ENCODE peak calls at places on chromosome 20, in five cellular contexts. N is psoas muscle, F is IMR-90, G is bronchial epithelial cell, B is transverse colon. Y is an unnamed sample.

GRCh38 chr20:25288291-25289181 is 40.7 kb downstream of the PYGB start:
- DNase-seq in N (no peak), F (no peak), G (no peak), B (peak; percentile 55), Y (peak; percentile 81)

GRCh38 chr20:43590036-43590391 is 723 bp upstream of the IFT52 start:
- DNase-seq in N (no peak), F (no peak), G (no peak), B (peak; percentile 21), Y (peak; percentile 45)

GRCh38 chr20:2108987-2109386 is 7.4 kb downstream of the STK35 start:
- DNase-seq in N (no peak), F (peak; percentile 80), G (peak; percentile 90), B (no peak), Y (no peak)

GRCh38 chr20:3712279-3712873 is at the start of gene SIGLEC1:
- DNase-seq in N (peak; percentile 61), F (no peak), G (no peak), B (peak; percentile 54), Y (no peak)

GRCh38 chr20:25437153-25437581 is 29.7 kb downstream of the GINS1 start:
- DNase-seq in N (no peak), F (peak; percentile 40), G (peak; percentile 28), B (no peak), Y (no peak)

GRCh38 chr20:50562262-50562701 is 52.1 kb downstream of the PTPN1 start:
- DNase-seq in N (peak; percentile 60), F (no peak), G (no peak), B (no peak), Y (no peak)

GRCh38 chr20:53713328-53714056 is 119.9 kb upstream of the ZNF217 start:
- DNase-seq in N (no peak), F (no peak), G (no peak), B (no peak), Y (no peak)

GRCh38 chr20:36098364-36098763 is 56.2 kb upstream of the EPB41L1 start:
- DNase-seq in N (no peak), F (peak; percentile 40), G (peak; percentile 44), B (peak; percentile 67), Y (no peak)

GRCh38 chr20:54091120-54091480 is 20.7 kb upstream of the BCAS1 start:
- DNase-seq in N (no peak), F (no peak), G (no peak), B (no peak), Y (no peak)

GRCh38 chr20:40663991-40664880 is 24.8 kb downstream of the MAFB start:
- DNase-seq in N (no peak), F (no peak), G (peak; percentile 16), B (no peak), Y (no peak)

GRCh38 chr20:47506850-47507249 is 5.2 kb downstream of the NCOA3 start:
- DNase-seq in N (no peak), F (no peak), G (no peak), B (no peak), Y (no peak)

GRCh38 chr20:25623225-25623735 is 534 bp downstream of the NANP start:
- DNase-seq in N (peak; percentile 43), F (peak; percentile 24), G (no peak), B (peak; percentile 51), Y (peak; percentile 45)

GRCh38 chr20:58636396-58636982 is 14.6 kb upstream of the STX16 start:
- DNase-seq in N (no peak), F (no peak), G (no peak), B (no peak), Y (no peak)

GRCh38 chr20:6956574-6956973 is 189.1 kb downstream of the BMP2 start:
- DNase-seq in N (no peak), F (no peak), G (peak; percentile 96), B (no peak), Y (no peak)

GRCh38 chr20:23413862-23414422 is 7.3 kb downstream of the NAPB start:
- DNase-seq in N (no peak), F (no peak), G (no peak), B (no peak), Y (no peak)

GRCh38 chr20:35660122-35660937 is 4.4 kb downstream of the CPNE1 start:
- DNase-seq in N (no peak), F (no peak), G (no peak), B (no peak), Y (no peak)

GRCh38 chr20:47493175-47493953 is 8.3 kb upstream of the NCOA3 start:
- DNase-seq in N (peak; percentile 83), F (peak; percentile 63), G (peak; percentile 84), B (peak; percentile 93), Y (no peak)

GRCh38 chr20:41287327-41287726 is 30.2 kb downstream of the ZHX3 start:
- DNase-seq in N (no peak), F (peak; percentile 97), G (peak; percentile 96), B (no peak), Y (no peak)

GRCh38 chr20:22545045-22545444 is 39.3 kb downstream of the FOXA2 start:
- DNase-seq in N (no peak), F (no peak), G (no peak), B (no peak), Y (no peak)

GRCh38 chr20:61839912-61840441 is 225.7 kb downstream of the TAF4 start:
- DNase-seq in N (no peak), F (no peak), G (no peak), B (no peak), Y (no peak)

GRCh38 chr20:45052698-45053440 is 48.1 kb downstream of the KCNS1 start:
- DNase-seq in N (no peak), F (peak; percentile 81), G (no peak), B (no peak), Y (peak; percentile 27)

GRCh38 chr20:15362849-15363248 is 1025.4 kb upstream of the FLRT3 start:
- DNase-seq in N (no peak), F (no peak), G (no peak), B (no peak), Y (no peak)

GRCh38 chr20:33024263-33024601 is 7.2 kb upstream of the BPIFB6 start:
- DNase-seq in N (no peak), F (no peak), G (no peak), B (no peak), Y (no peak)

GRCh38 chr20:35273449-35274171 is 4.3 kb downstream of the MMP24OS start:
- DNase-seq in N (no peak), F (no peak), G (no peak), B (no peak), Y (no peak)

GRCh38 chr20:33663161-33664084 is 1.3 kb downstream of the C20orf144 start:
- DNase-seq in N (peak; percentile 85), F (peak; percentile 60), G (peak; percentile 49), B (peak; percentile 89), Y (peak; percentile 91)

GRCh38 chr20:58470336-58470978 is 44.7 kb downstream of the APCDD1L start:
- DNase-seq in N (no peak), F (no peak), G (no peak), B (no peak), Y (no peak)

GRCh38 chr20:36117638-36118037 is 36.9 kb upstream of the EPB41L1 start:
- DNase-seq in N (no peak), F (no peak), G (no peak), B (no peak), Y (no peak)

GRCh38 chr20:33561981-33562601 is 72.2 kb downstream of the CBFA2T2 start:
- DNase-seq in N (peak; percentile 57), F (peak; percentile 95), G (peak; percentile 94), B (peak; percentile 88), Y (no peak)

GRCh38 chr20:24998631-24999445 is 6.3 kb upstream of the APMAP start:
- DNase-seq in N (no peak), F (peak; percentile 4), G (no peak), B (peak; percentile 6), Y (no peak)

GRCh38 chr20:47228654-47229053 is 127.8 kb downstream of the ZMYND8 start:
- DNase-seq in N (no peak), F (no peak), G (no peak), B (no peak), Y (no peak)

GRCh38 chr20:843908-844307 is 10.4 kb downstream of the FAM110A start:
- DNase-seq in N (no peak), F (no peak), G (peak; percentile 64), B (peak; percentile 47), Y (no peak)

GRCh38 chr20:31758521-31758920 is 19.4 kb downstream of the TPX2 start:
- DNase-seq in N (no peak), F (peak; percentile 35), G (no peak), B (no peak), Y (no peak)

GRCh38 chr20:5145365-5146301 is 18.8 kb downstream of the CDS2 start:
- DNase-seq in N (no peak), F (no peak), G (no peak), B (no peak), Y (no peak)

GRCh38 chr20:5149892-5150225 is 23.1 kb downstream of the CDS2 start:
- DNase-seq in N (no peak), F (no peak), G (no peak), B (no peak), Y (no peak)

GRCh38 chr20:5146302-5146653 is 19.5 kb downstream of the CDS2 start:
- DNase-seq in N (no peak), F (no peak), G (no peak), B (no peak), Y (no peak)

GRCh38 chr20:5148581-5148980 is 21.8 kb downstream of the CDS2 start:
- DNase-seq in N (no peak), F (no peak), G (no peak), B (no peak), Y (no peak)

GRCh38 chr20:5147193-5147592 is 20.4 kb downstream of the CDS2 start:
- DNase-seq in N (no peak), F (no peak), G (no peak), B (no peak), Y (no peak)
- TF ChIP-seq CTCF in N (no peak), F (no peak), G (no peak), B (no peak), Y (no peak)

GRCh38 chr20:37365760-37366638 is 20.1 kb downstream of the SRC start:
- DNase-seq in N (no peak), F (no peak), G (no peak), B (no peak), Y (no peak)
- TF ChIP-seq CTCF in N (no peak), F (no peak), G (no peak), B (no peak), Y (no peak)

GRCh38 chr20:19688031-19688806 is 69.8 kb upstream of the RIN2 start:
- DNase-seq in N (peak; percentile 76), F (peak; percentile 92), G (peak; percentile 90), B (peak; percentile 78), Y (no peak)
- TF ChIP-seq CTCF in N (peak; percentile 75), F (peak; percentile 77), G (peak; percentile 80), B (peak; percentile 72), Y (peak; percentile 4)

DNA sequence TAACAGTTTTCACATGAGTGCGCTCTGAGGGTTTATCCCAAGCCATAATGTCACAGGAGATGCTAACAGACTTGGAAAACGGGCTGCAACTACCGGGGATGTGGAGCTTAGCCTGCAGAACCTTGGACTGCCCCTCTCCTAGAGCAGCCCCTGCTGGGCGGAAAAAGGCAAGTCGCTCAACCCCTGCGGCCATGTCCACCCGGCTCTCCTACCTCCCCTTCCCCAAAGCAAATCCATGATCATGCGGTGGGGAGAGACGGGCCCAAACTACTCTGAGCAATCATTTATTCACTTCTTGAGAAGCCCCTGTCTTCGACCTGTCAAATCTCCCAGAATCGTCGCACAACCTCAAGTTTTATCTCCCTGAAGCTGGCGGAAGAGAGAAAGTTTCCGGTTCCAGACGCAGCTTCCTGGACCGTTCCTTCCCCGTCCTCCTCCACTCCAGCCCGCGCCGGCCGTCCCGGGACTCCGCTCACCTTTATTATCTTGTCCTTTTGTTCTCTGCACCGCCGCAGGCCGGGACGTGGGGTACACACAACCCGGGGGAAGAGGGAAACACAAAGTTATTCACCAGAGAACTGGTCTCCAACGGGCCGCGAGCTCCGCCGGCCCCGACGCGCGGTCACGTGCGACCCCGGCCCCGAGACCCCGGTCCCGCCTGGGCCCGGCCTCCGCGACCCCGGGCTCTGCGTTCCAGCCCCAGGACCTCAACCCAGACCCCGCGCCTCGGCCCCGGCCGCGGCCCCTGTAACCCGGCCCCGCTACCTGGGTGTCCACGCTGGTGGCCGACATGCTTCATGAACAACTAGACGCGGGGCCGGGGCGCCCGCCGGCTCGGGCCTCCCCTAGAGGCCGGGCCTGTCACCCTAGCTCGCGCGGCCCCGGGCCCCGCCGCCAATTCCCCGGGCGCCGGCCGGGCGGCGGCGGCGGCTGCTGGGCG is 560 bp downstream of the YTHDF1 start:
- DNase-seq in N (no peak), F (peak; percentile 60), G (peak; percentile 26), B (peak; percentile 23), Y (peak; percentile 56)
- TF ChIP-seq CTCF in N (peak; percentile 24), F (peak; percentile 64), G (peak; percentile 58), B (peak; percentile 22), Y (peak; percentile 42)

Y was measured in GM10248.